ENCODE peak calls at places on chromosomes 13 and 19, in five cellular contexts. I is HCT116; K is AG04450; N is thoracic aorta; R is CD8-positive, alpha-beta T cell. T is an unnamed sample.

GRCh38 chr13:51760592-51760991 is 43.4 kb downstream of the DHRS12 start:
- DNase-seq in K (no peak), I (no peak), R (no peak), N (no peak), T (no peak)

GRCh38 chr19:48617146-48617937 is 1.6 kb downstream of the RPL18 start:
- DNase-seq in R (no peak), N (no peak), K (no peak), I (no peak), T (no peak)

GRCh38 chr19:16019691-16020448 is 56.4 kb upstream of the TPM4 start:
- DNase-seq in I (no peak), K (no peak), R (no peak), N (no peak), T (peak; percentile 26)

GRCh38 chr13:64255988-64256387 is 2840.3 kb upstream of the PCDH20 start:
- DNase-seq in N (no peak), I (no peak), K (no peak), R (no peak), T (no peak)

GRCh38 chr19:30371157-30371845 is 883 bp upstream of the ZNF536 start:
- DNase-seq in N (no peak), K (no peak), R (no peak), I (no peak), T (no peak)

GRCh38 chr13:113946409-113947181 is 27.3 kb downstream of the C13orf46 start:
- DNase-seq in R (no peak), N (peak; percentile 1), K (no peak), I (no peak), T (no peak)

GRCh38 chr19:47540748-47541147 is 25.9 kb upstream of the NAPA start:
- DNase-seq in I (no peak), K (peak; percentile 11), N (no peak), R (no peak), T (no peak)

GRCh38 chr19:9913237-9914000 is 22.9 kb downstream of the OLFM2 start:
- DNase-seq in K (no peak), I (no peak), R (no peak), N (no peak), T (peak; percentile 60)

GRCh38 chr13:43448605-43449004 is 338.2 kb downstream of the ENOX1 start:
- DNase-seq in R (no peak), I (no peak), K (no peak), N (no peak), T (no peak)

GRCh38 chr19:40642757-40643325 is 41.7 kb downstream of the LTBP4 start:
- DNase-seq in N (no peak), I (no peak), R (no peak), K (no peak), T (no peak)

GRCh38 chr13:27973956-27974662 is 5.0 kb upstream of the CDX2 start:
- DNase-seq in K (no peak), I (no peak), N (no peak), R (no peak), T (no peak)

GRCh38 chr19:29798783-29799182 is 13.0 kb upstream of the CCNE1 start:
- DNase-seq in N (no peak), R (no peak), I (no peak), K (no peak), T (no peak)

GRCh38 chr13:41019578-41020347 is 647 bp upstream of the ELF1 start:
- DNase-seq in K (no peak), N (no peak), I (no peak), R (no peak), T (no peak)

GRCh38 chr13:51802601-51803000 is 1.4 kb downstream of the DHRS12 start:
- DNase-seq in N (no peak), K (no peak), I (no peak), R (no peak), T (no peak)

GRCh38 chr19:10871711-10872550 is 578 bp downstream of the CARM1 start:
- DNase-seq in I (no peak), R (peak; percentile 41), K (no peak), N (no peak), T (no peak)

GRCh38 chr19:1652471-1653299 is at the start of gene TCF3:
- DNase-seq in N (peak; percentile 93), K (peak; percentile 99), R (peak; percentile 99), I (peak; percentile 99), T (peak; percentile 99)

GRCh38 chr19:17996826-17997316 is 11.1 kb upstream of the ARRDC2 start:
- DNase-seq in K (peak; percentile 24), I (peak; percentile 48), R (peak; percentile 92), N (no peak), T (peak; percentile 92)

GRCh38 chr19:17719730-17720486 is 628 bp downstream of the MAP1S start:
- DNase-seq in I (no peak), R (peak; percentile 43), N (no peak), K (no peak), T (peak; percentile 60)

GRCh38 chr19:43809762-43810696 is 7.8 kb upstream of the LYPD5 start:
- DNase-seq in I (peak; percentile 63), N (no peak), K (peak; percentile 32), R (no peak), T (peak; percentile 58)

GRCh38 chr19:50646074-50646807 is 3.0 kb upstream of the C19orf81 start:
- DNase-seq in N (no peak), K (no peak), R (no peak), I (peak; percentile 48), T (no peak)

GRCh38 chr19:53581871-53582279 is 43.9 kb downstream of the ZNF331 start:
- DNase-seq in K (no peak), R (peak; percentile 35), N (no peak), I (no peak), T (no peak)

GRCh38 chr19:38319421-38320258 is at the start of gene KCNK6:
- DNase-seq in R (peak; percentile 35), I (no peak), N (no peak), K (no peak), T (no peak)

GRCh38 chr19:19624032-19624570 is 3.9 kb downstream of the LPAR2 start:
- DNase-seq in K (no peak), R (no peak), I (no peak), N (no peak), T (no peak)

GRCh38 chr13:91946498-91947070 is 548.2 kb downstream of the GPC5 start:
- DNase-seq in K (no peak), N (no peak), I (no peak), R (no peak), T (peak; percentile 31)

GRCh38 chr19:38385804-38386257 is 2.0 kb downstream of the GGN start:
- DNase-seq in N (no peak), K (no peak), I (no peak), R (no peak), T (peak; percentile 46)

GRCh38 chr19:35395762-35396199 is 24.9 kb downstream of the GPR42 start:
- DNase-seq in N (no peak), R (no peak), K (no peak), I (no peak), T (no peak)

GRCh38 chr13:110135977-110136597 is 170.9 kb downstream of the COL4A1 start:
- DNase-seq in R (no peak), K (no peak), N (no peak), I (no peak), T (no peak)

GRCh38 chr13:110138700-110139036 is 168.3 kb downstream of the COL4A1 start:
- DNase-seq in I (no peak), K (no peak), R (no peak), N (no peak), T (no peak)

GRCh38 chr13:110138009-110138699 is 168.8 kb downstream of the COL4A1 start:
- DNase-seq in R (peak; percentile 15), N (peak; percentile 52), K (no peak), I (peak; percentile 36), T (peak; percentile 71)

GRCh38 chr13:110136660-110137585 is 170.0 kb downstream of the COL4A1 start:
- DNase-seq in I (no peak), K (no peak), N (no peak), R (no peak), T (no peak)

GRCh38 chr13:110137677-110138008 is 169.3 kb downstream of the COL4A1 start:
- DNase-seq in I (peak; percentile 35), K (no peak), N (no peak), R (no peak), T (peak; percentile 77)
- TF ChIP-seq CTCF in I (peak; percentile 32), K (peak; percentile 23), N (no peak), R (no peak), T (no peak)

DNA sequence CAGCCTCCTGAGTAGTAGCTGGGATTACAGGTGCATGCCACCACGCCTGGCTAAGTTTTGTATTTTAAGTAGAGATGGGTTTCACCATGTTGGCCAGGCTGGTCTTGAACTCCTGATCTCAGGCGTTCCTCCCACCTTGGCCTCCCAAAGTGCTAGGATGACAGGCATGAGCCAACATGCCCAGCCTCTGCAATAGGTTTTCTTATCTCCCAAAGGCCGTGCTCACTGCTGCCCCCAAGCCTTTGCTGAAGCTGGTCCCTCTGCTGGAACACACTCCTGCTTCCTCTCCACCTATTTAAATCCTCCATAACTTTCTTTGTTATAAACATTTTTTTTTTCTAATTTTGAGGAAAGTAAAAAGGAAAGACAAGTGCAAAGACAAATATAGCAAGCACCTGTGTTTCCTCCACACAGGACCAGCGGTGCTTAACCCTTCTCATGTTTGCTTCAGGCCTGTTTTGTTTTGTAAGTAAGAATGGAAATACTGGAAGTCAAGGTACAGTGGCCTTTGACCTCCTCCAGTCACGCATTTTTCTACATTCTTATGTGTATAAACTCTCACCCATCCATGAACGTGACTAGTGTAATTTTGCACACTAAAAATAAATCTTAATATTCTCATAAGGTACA is 14.5 kb upstream of the TNFAIP8L1 start:
- DNase-seq in I (peak; percentile 65), N (no peak), K (no peak), R (no peak), T (peak; percentile 55)
- TF ChIP-seq CTCF in I (peak; percentile 72), N (no peak), K (peak; percentile 49), R (no peak), T (no peak)

DNA sequence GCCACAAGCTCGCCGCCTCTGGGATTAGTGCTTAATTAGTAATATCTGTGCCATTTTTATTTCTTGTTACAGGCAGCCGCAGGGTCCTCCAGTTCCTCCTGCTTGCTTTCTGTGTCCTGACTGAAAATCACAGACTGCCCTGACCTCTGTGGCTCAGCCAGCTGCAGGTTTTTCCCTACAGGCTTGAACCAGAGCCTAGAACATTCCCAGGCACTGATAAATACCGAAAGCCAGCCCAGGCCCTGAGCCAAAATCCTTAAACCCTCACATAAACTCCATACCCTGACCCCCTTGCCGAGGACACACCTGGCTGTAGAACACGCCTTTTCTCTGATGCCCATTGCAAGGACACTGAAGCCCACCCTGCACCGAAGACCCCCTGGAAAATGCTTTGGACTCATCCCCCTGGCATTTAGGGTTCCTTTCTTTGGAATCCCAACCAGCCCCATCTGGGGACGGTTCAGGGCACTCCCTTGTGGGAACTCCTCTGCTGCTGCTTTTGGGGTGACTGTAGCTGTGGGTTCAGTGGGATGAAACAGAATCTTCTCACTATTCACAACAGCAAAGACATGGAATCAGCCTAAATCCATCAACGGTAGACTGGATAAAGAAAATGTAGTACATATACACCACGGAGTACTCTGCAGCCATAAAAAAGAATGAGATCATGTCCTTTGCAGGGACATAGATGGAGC is 15.5 kb downstream of the DPP9 start:
- DNase-seq in N (no peak), K (no peak), I (no peak), R (no peak), T (no peak)
- TF ChIP-seq CTCF in N (no peak), K (no peak), I (no peak), R (no peak), T (no peak)

GRCh38 chr19:32324631-32325215 is 20.7 kb upstream of the ZNF507 start:
- DNase-seq in N (no peak), K (no peak), R (no peak), I (no peak), T (no peak)
- TF ChIP-seq CTCF in N (no peak), K (no peak), R (no peak), I (no peak), T (no peak)

T was measured in GM13976.